ENCODE peak calls at places on chromosome 19, in four cellular contexts. P is PC-9, V is mammary epithelial cell, M is hepatocyte. A is an unnamed sample.

GRCh38 chr19:58476498-58477015 is 405 bp downstream of the ZNF446 start:
- DNase-seq in P (no peak), V (no peak), M (peak; percentile 46), A (no peak)

GRCh38 chr19:12913011-12913561 is 6.0 kb downstream of the SYCE2 start:
- DNase-seq in P (no peak), M (peak; percentile 75), V (no peak), A (peak; percentile 44)

GRCh38 chr19:3443840-3444694 is 36.3 kb downstream of the SMIM24 start:
- DNase-seq in V (no peak), P (no peak), M (peak; percentile 63), A (no peak)

GRCh38 chr19:56573914-56574313 is 6.6 kb downstream of the ZNF470 start:
- DNase-seq in V (no peak), P (no peak), M (no peak), A (no peak)

GRCh38 chr19:50702870-50703829 is 16.5 kb downstream of the SHANK1 start:
- DNase-seq in P (no peak), M (no peak), V (no peak), A (peak; percentile 57)

GRCh38 chr19:55640577-55641375 is at the start of gene ZNF580:
- DNase-seq in M (peak; percentile 83), V (peak; percentile 74), P (no peak), A (peak; percentile 80)

GRCh38 chr19:43784981-43785808 is 4.4 kb upstream of the KCNN4 start:
- DNase-seq in P (peak; percentile 91), V (peak; percentile 67), M (peak; percentile 82), A (peak; percentile 84)

GRCh38 chr19:3586707-3587346 is 1.5 kb downstream of the GIPC3 start:
- DNase-seq in P (no peak), M (no peak), V (no peak), A (no peak)

GRCh38 chr19:14686411-14686810 is 3.4 kb upstream of the ZNF333 start:
- DNase-seq in V (peak; percentile 5), M (no peak), P (peak; percentile 46), A (peak; percentile 62)

GRCh38 chr19:31349160-31349881 is at the start of gene TSHZ3:
- DNase-seq in M (peak; percentile 80), V (peak; percentile 84), P (no peak), A (peak; percentile 10)

GRCh38 chr19:43639507-43640423 is at the start of gene CADM4:
- DNase-seq in P (no peak), V (no peak), M (peak; percentile 63), A (no peak)

GRCh38 chr19:3520166-3521103 is 14.3 kb downstream of the FZR1 start:
- DNase-seq in P (no peak), V (peak; percentile 95), M (peak; percentile 51), A (no peak)

GRCh38 chr19:19226204-19226603 is 14.4 kb downstream of the NCAN start:
- DNase-seq in V (no peak), P (no peak), M (no peak), A (no peak)

GRCh38 chr19:17347361-17347760 is 10.0 kb downstream of the GTPBP3 start:
- DNase-seq in M (no peak), V (no peak), P (no peak), A (no peak)

GRCh38 chr19:29876414-29876813 is 64.6 kb downstream of the CCNE1 start:
- DNase-seq in P (no peak), V (no peak), M (no peak), A (no peak)

GRCh38 chr19:58181902-58182576 is 822 bp upstream of the ZNF274 start:
- DNase-seq in P (peak; percentile 57), M (no peak), V (peak; percentile 30), A (peak; percentile 60)

GRCh38 chr19:56167064-56167578 is 8.7 kb upstream of the GALP start:
- DNase-seq in V (no peak), M (peak; percentile 42), P (no peak), A (peak; percentile 43)

GRCh38 chr19:47663435-47663910 is 49.7 kb upstream of the EHD2 start:
- DNase-seq in P (peak; percentile 99), V (peak; percentile 92), M (peak; percentile 52), A (peak; percentile 89)

GRCh38 chr19:56668676-56669075 is 2.9 kb downstream of the ZNF835 start:
- DNase-seq in M (no peak), P (no peak), V (no peak), A (no peak)

GRCh38 chr19:28501979-28502378 is 711.0 kb downstream of the UQCRFS1 start:
- DNase-seq in M (no peak), V (no peak), P (no peak), A (no peak)

GRCh38 chr19:47633516-47633915 is 24.6 kb downstream of the BICRA start:
- DNase-seq in V (peak; percentile 86), M (peak; percentile 40), P (peak; percentile 47), A (peak; percentile 73)

GRCh38 chr19:54952591-54953344 is 5.4 kb upstream of the NLRP7 start:
- DNase-seq in P (peak; percentile 99), M (no peak), V (no peak), A (peak; percentile 49)

GRCh38 chr19:47110521-47111080 is 3.0 kb downstream of the ZC3H4 start:
- DNase-seq in M (no peak), V (peak; percentile 24), P (no peak), A (peak; percentile 26)

GRCh38 chr19:43662487-43662886 is 7.5 kb downstream of the PLAUR start:
- DNase-seq in V (no peak), P (no peak), M (no peak), A (peak; percentile 16)

GRCh38 chr19:50008532-50008931 is 16.6 kb downstream of the VRK3 start:
- DNase-seq in P (no peak), M (no peak), V (no peak), A (no peak)

GRCh38 chr19:53597023-53597422 is 34.8 kb upstream of the DPRX start:
- DNase-seq in M (no peak), P (peak; percentile 91), V (peak; percentile 63), A (no peak)

GRCh38 chr19:44947041-44947581 is 1.3 kb downstream of the APOC2 start:
- DNase-seq in P (no peak), M (no peak), V (no peak), A (no peak)

GRCh38 chr19:30895946-30896345 is 453.3 kb downstream of the TSHZ3 start:
- DNase-seq in P (no peak), M (no peak), V (no peak), A (no peak)

GRCh38 chr19:14081797-14082674 is 3.5 kb downstream of the C19orf67 start:
- DNase-seq in M (peak; percentile 55), P (no peak), V (peak; percentile 90), A (peak; percentile 17)

GRCh38 chr19:58053480-58054156 is 5.5 kb upstream of the ZNF135 start:
- DNase-seq in P (no peak), M (no peak), V (no peak), A (no peak)

GRCh38 chr19:44661904-44662303 is 9.4 kb upstream of the CEACAM19 start:
- DNase-seq in M (no peak), P (no peak), V (no peak), A (no peak)

GRCh38 chr19:40055049-40055448 is 982 bp downstream of the ZNF780B start:
- DNase-seq in V (no peak), M (no peak), P (no peak), A (no peak)
- H2AFZ ChIP-seq in V (peak overlapping the region; percentile 97), M (peak overlapping the region; percentile 92), P (peak overlapping the region; percentile 96), A (peak overlapping the region; percentile 100)

DNA sequence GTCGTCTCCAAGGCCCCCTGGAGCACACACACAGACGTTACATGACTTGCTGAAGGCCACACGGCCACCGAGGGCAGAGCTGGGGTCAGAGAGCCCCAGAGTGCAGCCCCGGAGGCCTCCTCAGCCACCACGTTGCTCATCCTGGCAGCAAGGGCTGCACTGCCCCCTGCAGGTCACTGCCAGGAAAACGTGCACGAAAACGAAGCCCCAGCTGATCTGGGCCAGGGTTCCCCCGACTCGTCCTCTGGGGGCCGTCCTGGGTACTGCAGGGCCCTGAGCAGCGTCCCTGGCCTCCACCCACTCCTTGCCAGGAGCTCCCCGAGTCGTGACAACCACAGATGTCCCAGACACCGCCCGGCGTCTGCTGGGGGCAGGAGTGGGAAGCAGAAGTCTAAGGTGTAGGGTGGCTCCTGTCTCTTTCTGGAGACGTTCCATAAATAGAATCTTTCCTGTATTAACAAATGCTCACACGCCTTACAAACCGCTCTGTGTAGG is 3.4 kb downstream of the TPGS1 start:
- DNase-seq in V (peak; percentile 66), M (peak; percentile 95), P (peak; percentile 55), A (peak; percentile 82)
- H2AFZ ChIP-seq in V (no peak overlapping the region), M (peak overlapping the region; percentile 6), P (no peak overlapping the region), A (no peak overlapping the region)

GRCh38 chr19:36027696-36028095 is 5.0 kb downstream of the CLIP3 start:
- DNase-seq in M (no peak), V (no peak), P (no peak), A (no peak)

GRCh38 chr19:36031308-36031707 is 1.4 kb downstream of the CLIP3 start:
- DNase-seq in P (no peak), V (no peak), M (no peak), A (no peak)

GRCh38 chr19:36030264-36031148 is 2.2 kb downstream of the CLIP3 start:
- DNase-seq in V (peak; percentile 53), P (no peak), M (no peak), A (no peak)

GRCh38 chr19:36028313-36029041 is 4.2 kb downstream of the CLIP3 start:
- DNase-seq in M (no peak), V (no peak), P (no peak), A (no peak)

GRCh38 chr19:36032251-36033104 is at the start of gene CLIP3:
- DNase-seq in M (peak; percentile 79), P (no peak), V (no peak), A (no peak)
- H2AFZ ChIP-seq in M (peak within 1 kb of the TSS; percentile 75), P (no peak within 1 kb of the TSS), V (no peak within 1 kb of the TSS), A (no peak within 1 kb of the TSS)

GRCh38 chr19:41706741-41707501 is 1.5 kb upstream of the CEACAM5 start:
- DNase-seq in V (peak; percentile 51), M (peak; percentile 15), P (peak; percentile 69), A (peak; percentile 71)
- H2AFZ ChIP-seq in V (peak overlapping the region; percentile 90), M (no peak overlapping the region), P (peak overlapping the region; percentile 81), A (peak overlapping the region; percentile 86)

GRCh38 chr19:5498817-5499535 is 43.8 kb downstream of the ZNRF4 start:
- DNase-seq in V (no peak), M (no peak), P (no peak), A (no peak)
- H2AFZ ChIP-seq in V (no peak overlapping the region), M (no peak overlapping the region), P (no peak overlapping the region), A (no peak overlapping the region)

DNA sequence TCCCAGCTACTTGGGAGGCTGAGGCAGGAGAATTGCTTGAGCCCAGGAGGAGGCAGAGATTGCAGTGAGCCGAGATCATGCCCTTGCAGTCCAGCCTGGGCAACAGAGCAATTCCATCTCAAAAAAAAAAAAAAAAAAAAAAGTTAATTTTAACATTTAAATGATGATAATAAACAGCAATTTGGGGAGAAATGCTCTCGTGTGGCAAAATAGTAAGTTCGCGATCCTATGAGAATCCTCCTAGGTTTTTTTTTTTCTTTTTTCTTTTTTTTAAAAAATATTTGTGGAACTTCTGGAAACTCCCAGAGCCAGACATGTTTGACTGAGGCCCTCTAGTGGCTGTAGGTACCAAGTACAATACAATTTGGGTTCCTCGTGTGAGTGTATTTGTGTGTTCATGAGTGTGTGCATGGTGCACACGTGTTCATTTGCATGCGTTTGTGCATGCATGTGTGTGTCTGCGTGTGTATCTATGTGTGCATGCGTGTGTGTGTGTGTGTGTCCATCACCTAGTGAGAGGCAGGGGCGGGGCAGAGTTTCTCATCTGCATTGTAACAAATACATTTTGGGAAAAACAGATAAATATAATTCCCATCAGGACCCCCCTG is 31.2 kb downstream of the TMPRSS9 start:
- DNase-seq in P (peak; percentile 60), M (peak; percentile 81), V (peak; percentile 51), A (peak; percentile 69)
- H2AFZ ChIP-seq in P (no peak overlapping the region), M (no peak overlapping the region), V (no peak overlapping the region), A (no peak overlapping the region)

GRCh38 chr19:48859711-48860572 is 8.5 kb downstream of the PLEKHA4 start:
- DNase-seq in P (no peak), V (no peak), M (no peak), A (peak; percentile 84)
- H2AFZ ChIP-seq in P (no peak overlapping the region), V (no peak overlapping the region), M (no peak overlapping the region), A (peak overlapping the region; percentile 84)

A was measured in PC-3.